ENCODE peak calls at places on chromosome 20, in four cellular contexts. L is A549, J is heart left ventricle, B is HCT116. U is an unnamed sample.

GRCh38 chr20:49766979-49767419 is 45.6 kb upstream of the SLC9A8 start:
- DNase-seq in L (no peak), J (peak), B (no peak), U (no peak)

GRCh38 chr20:52645822-52646221 is 326.3 kb upstream of the TSHZ2 start:
- DNase-seq in L (no peak), J (no peak), B (no peak), U (no peak)

GRCh38 chr20:37511605-37512275 is 9.3 kb upstream of the NNAT start:
- DNase-seq in L (no peak), J (no peak), B (no peak), U (no peak)

GRCh38 chr20:64223526-64224067 is 32.0 kb upstream of the PCMTD2 start:
- DNase-seq in L (no peak), J (peak), B (no peak), U (no peak)

GRCh38 chr20:2301164-2301622 is 5.4 kb downstream of the TGM3 start:
- DNase-seq in L (no peak), J (peak), B (no peak), U (peak)

GRCh38 chr20:20289331-20289730 is 78.6 kb upstream of the INSM1 start:
- DNase-seq in L (no peak), J (no peak), B (no peak), U (no peak)

GRCh38 chr20:54938707-54939106 is 463.3 kb downstream of the DOK5 start:
- DNase-seq in L (no peak), J (no peak), B (no peak), U (no peak)

GRCh38 chr20:32922466-32922865 is 63.7 kb downstream of the EFCAB8 start:
- DNase-seq in L (no peak), J (no peak), B (no peak), U (peak)

GRCh38 chr20:20594171-20594530 is 118.3 kb downstream of the RALGAPA2 start:
- DNase-seq in L (peak), J (no peak), B (no peak), U (no peak)

GRCh38 chr20:35821807-35822242 is 50.0 kb downstream of the PHF20 start:
- DNase-seq in L (no peak), J (no peak), B (no peak), U (no peak)

GRCh38 chr20:8234580-8234979 is 102.5 kb downstream of the PLCB1 start:
- DNase-seq in L (no peak), J (no peak), B (no peak), U (no peak)

GRCh38 chr20:45611054-45611453 is 18.5 kb upstream of the WFDC10A start:
- DNase-seq in L (no peak), J (no peak), B (peak), U (no peak)

GRCh38 chr20:2394411-2395055 is 13.8 kb downstream of the TGM6 start:
- DNase-seq in L (no peak), J (no peak), B (no peak), U (peak)

GRCh38 chr20:36320898-36321695 is 15.0 kb downstream of the DLGAP4 start:
- DNase-seq in L (no peak), J (no peak), B (no peak), U (no peak)

GRCh38 chr20:56373942-56374341 is 15.2 kb downstream of the FAM210B start:
- DNase-seq in L (no peak), J (no peak), B (no peak), U (no peak)

GRCh38 chr20:41513829-41514228 is 104.3 kb downstream of the CHD6 start:
- DNase-seq in L (no peak), J (no peak), B (no peak), U (no peak)

GRCh38 chr20:36575066-36575743 is 1.8 kb downstream of the TGIF2 start:
- DNase-seq in L (peak), J (peak), B (no peak), U (peak)

GRCh38 chr20:8901237-8902025 is 167.5 kb upstream of the PLCB4 start:
- DNase-seq in L (no peak), J (peak), B (no peak), U (no peak)

GRCh38 chr20:24936526-24937407 is 12.3 kb upstream of the CST7 start:
- DNase-seq in L (no peak), J (no peak), B (no peak), U (no peak)

GRCh38 chr20:36527331-36528125 is 13.8 kb upstream of the MYL9 start:
- DNase-seq in L (no peak), J (no peak), B (no peak), U (peak)

GRCh38 chr20:52801628-52802006 is 170.5 kb upstream of the TSHZ2 start:
- DNase-seq in L (no peak), J (no peak), B (no peak), U (no peak)

GRCh38 chr20:16752901-16753300 is 4.7 kb downstream of the OTOR start:
- DNase-seq in L (no peak), J (no peak), B (no peak), U (no peak)
- TF ChIP-seq CTCF in L (no peak), J (no peak), B (no peak), U (no peak)

GRCh38 chr20:58895099-58895795 is 42.7 kb downstream of the GNAS start:
- DNase-seq in L (no peak), J (no peak), B (no peak), U (no peak)
- H3K4me3 ChIP-seq in L (no peak), J (peak), B (no peak), U (no peak)

DNA sequence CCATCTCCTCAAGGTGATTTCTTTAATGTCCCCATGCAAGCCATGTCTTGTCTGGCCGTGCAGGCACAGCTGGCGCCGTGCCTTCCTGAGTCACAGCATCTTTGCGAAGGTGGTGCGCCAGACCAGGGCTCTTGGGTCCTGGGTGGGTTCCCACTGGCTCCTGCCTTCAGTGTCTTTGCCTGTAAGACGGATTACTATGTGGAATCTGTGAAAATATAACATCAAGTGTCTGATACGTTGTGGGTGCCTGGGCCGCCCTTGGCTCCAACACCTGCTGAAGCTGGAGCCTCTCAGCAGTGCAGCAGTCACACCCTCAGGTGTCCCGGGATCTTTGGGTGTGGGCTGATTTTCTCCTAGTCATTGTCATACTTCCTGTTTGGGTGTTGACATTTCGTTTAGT is 3.2 kb downstream of the OSBPL2 start:
- DNase-seq in L (no peak), J (no peak), B (no peak), U (no peak)
- TF ChIP-seq POLR2A in L (no peak), J (no peak), B (no peak), U (no peak)

DNA sequence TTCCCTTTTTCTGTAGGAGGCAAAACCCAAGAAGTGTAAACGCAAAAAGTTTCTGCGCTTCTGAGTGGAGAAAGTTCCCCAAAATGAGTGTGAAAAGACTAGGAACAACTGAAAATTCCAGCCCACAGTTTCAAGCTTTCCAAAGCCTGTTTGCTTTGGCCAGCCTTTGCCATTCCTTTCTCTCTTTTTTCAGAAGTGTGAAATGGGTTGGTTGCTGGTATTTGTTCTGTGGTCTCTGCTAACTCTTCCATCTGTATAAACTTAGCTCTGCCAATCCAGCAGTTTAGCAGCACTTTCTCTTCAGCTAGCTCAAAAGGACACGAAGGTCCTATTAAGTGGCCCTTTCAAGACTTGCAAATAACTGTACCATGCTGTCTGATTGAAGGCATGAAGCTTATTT is 491.3 kb downstream of the MAFB start:
- DNase-seq in L (no peak), J (no peak), B (no peak), U (no peak)
- TF ChIP-seq CTCF in L (no peak), J (no peak), B (no peak), U (no peak)

GRCh38 chr20:62806383-62807050 is 1.9 kb downstream of the OGFR start:
- DNase-seq in L (no peak), J (no peak), B (no peak), U (no peak)
- H3K4me3 ChIP-seq in L (peak), J (peak), B (peak), U (no peak)

GRCh38 chr20:17968366-17969275 is at the start of the genes MGME1 and SNX5:
- DNase-seq in L (peak), J (peak), B (peak), U (peak)
- TF ChIP-seq POLR2A in L (peak), J (peak), B (peak), U (no peak)

DNA sequence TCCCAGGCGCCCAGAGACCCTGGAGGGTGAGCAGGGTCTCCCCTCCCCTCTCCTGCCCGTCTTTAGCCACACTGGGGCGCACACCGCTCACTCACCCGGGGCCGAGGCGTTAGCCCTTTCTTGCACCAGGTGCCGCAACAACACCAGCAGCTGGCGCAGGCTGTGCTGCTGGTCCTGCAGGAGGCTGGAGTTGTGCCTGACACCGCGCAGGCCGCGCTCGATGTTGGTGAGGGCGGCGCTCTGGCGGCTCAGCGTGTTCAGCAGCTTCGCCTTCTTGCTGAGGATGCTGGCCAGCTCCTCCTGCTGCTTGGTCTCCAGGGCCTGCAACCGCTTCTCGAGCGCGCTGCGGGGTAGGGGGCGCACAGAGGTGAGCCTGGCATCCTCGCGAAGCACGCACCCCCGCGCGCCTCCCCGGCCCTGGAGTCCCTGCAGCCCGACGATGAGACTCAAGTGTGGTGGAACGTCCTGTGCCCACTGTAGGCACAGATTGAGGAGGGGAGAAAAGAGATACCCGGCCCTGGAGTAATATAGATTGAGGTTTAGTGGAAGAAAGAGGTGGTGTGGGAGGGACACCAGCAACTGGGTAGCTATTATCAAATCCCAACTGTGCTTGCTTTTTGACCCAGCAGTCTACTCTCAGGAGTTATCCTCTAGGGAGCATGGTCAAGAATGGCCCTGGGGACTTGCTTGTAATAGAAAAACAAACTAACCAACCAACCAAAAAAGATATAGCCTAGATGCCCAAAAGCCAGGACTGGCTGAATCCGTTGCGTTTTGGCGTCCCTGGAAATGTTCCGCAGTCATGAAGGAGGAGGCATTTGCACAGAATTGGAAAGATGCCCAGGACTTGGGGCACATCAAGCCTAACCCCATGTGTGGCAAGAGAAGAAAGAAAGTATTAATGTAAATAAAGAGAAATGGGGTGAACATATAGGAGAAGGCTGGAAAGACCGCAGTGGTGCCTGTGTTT is 30.9 kb downstream of the ANGPT4 start:
- DNase-seq in L (no peak), J (peak), B (no peak), U (no peak)
- TF ChIP-seq CTCF in L (no peak), J (no peak), B (no peak), U (no peak)

DNA sequence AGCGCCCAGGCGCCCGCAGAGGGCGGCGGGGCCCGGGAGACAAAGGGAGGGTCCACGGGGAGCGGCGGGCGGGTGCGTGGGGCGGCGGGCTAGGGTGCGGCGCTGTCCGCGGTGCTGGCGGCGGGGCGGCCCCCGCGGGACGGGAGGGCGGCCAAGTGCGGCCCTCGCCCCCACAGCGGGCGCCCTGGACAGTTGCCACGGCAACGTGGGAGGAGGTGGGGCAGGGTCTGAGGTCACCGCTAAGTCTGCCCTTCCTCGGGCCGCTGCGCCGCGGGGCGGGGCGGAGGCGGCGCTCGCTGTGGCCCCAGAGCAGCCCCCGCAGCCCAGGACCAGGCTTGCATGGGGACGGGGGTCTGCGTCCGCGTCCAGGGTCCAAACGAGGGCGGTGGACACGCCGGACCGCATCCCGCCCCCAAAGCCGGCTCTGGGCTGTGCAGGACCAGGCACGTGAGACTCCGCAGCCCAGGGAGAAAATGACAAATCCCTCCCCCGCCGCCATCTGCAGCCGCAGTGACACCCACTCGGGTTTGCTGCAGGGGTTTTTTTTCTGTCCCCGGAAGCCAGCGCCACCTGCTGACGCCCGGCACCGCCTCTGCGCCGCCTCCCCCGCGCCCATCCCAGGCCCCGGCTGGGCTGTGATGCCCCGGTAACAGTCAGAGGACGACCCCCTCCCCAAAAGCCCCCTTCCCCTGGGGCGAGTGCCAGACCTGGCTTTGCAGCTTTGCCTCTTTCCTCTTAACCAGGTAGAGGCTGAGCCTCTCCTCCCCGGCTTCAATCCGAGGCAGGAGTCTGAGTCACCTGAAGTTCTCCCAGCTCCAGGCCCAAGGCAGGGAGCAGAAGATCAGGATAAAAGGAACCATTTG is 36.8 kb downstream of the YTHDF1 start:
- DNase-seq in L (no peak), J (no peak), B (peak), U (no peak)
- H3K4me3 ChIP-seq in L (peak), J (peak), B (no peak), U (no peak)

GRCh38 chr20:31706607-31707257 is 15.9 kb downstream of the BCL2L1 start:
- DNase-seq in L (no peak), J (no peak), B (no peak), U (no peak)
- TF ChIP-seq POLR2A in L (no peak), J (no peak), B (no peak), U (no peak)